ENCODE peak calls at places on chromosomes 16 and 17, in six cellular contexts. U is NB4, K is A549, P is HepG2, R is GM12878, E is K562. Z is an unnamed sample.

GRCh38 chr17:76543482-76544122 is 3.8 kb downstream of the PRCD start:
- DNase-seq in U (no peak), K (no peak), P (no peak), R (no peak), E (no peak), Z (no peak)

GRCh38 chr16:81810894-81811538 is 31.9 kb downstream of the PLCG2 start:
- DNase-seq in U (no peak), K (no peak), P (no peak), R (peak), E (no peak), Z (no peak)

GRCh38 chr16:77674888-77675287 is 47.4 kb upstream of the NUDT7 start:
- DNase-seq in U (no peak), K (no peak), P (no peak), R (no peak), E (no peak), Z (no peak)

GRCh38 chr17:4499431-4500187 is 928 bp downstream of the SPNS2 start:
- DNase-seq in U (peak), K (peak), P (no peak), R (no peak), E (peak), Z (peak)

GRCh38 chr16:86285938-86286921 is 224.1 kb upstream of the FOXF1 start:
- DNase-seq in U (no peak), K (no peak), P (no peak), R (no peak), E (no peak), Z (no peak)

GRCh38 chr16:81424761-81425160 is 19.8 kb upstream of the CMIP start:
- DNase-seq in U (peak), K (peak), P (no peak), R (peak), E (no peak), Z (no peak)

GRCh38 chr16:81001330-81001729 is 5.4 kb downstream of the CMC2 start:
- DNase-seq in U (no peak), K (no peak), P (no peak), R (no peak), E (no peak), Z (no peak)

GRCh38 chr17:78034429-78035091 is 76.1 kb downstream of the TNRC6C start:
- DNase-seq in U (no peak), K (peak), P (no peak), R (no peak), E (no peak), Z (peak)

GRCh38 chr17:62995377-62995885 is 29.4 kb downstream of the TANC2 start:
- DNase-seq in U (peak), K (peak), P (peak), R (no peak), E (peak), Z (peak)

GRCh38 chr16:526181-527014 is 1.1 kb upstream of the CAPN15 start:
- DNase-seq in U (peak), K (no peak), P (no peak), R (no peak), E (no peak), Z (no peak)

GRCh38 chr16:38941-39892 is 14.2 kb downstream of the POLR3K start:
- DNase-seq in U (peak), K (no peak), P (no peak), R (peak), E (no peak), Z (no peak)

GRCh38 chr16:49698931-49699715 is 156.8 kb downstream of the ZNF423 start:
- DNase-seq in U (no peak), K (no peak), P (no peak), R (no peak), E (no peak), Z (no peak)

GRCh38 chr17:40415390-40415789 is 2.3 kb downstream of the TOP2A start:
- DNase-seq in U (peak), K (peak), P (peak), R (no peak), E (no peak), Z (peak)

GRCh38 chr17:75950850-75951554 is 10.2 kb upstream of the FBF1 start:
- DNase-seq in U (no peak), K (no peak), P (no peak), R (no peak), E (peak), Z (peak)

GRCh38 chr17:50668025-50668837 is 33.5 kb downstream of the ABCC3 start:
- DNase-seq in U (no peak), K (peak), P (no peak), R (no peak), E (no peak), Z (peak)

GRCh38 chr17:39781814-39782213 is 44.1 kb downstream of the GRB7 start:
- DNase-seq in U (no peak), K (no peak), P (no peak), R (no peak), E (no peak), Z (no peak)

DNA sequence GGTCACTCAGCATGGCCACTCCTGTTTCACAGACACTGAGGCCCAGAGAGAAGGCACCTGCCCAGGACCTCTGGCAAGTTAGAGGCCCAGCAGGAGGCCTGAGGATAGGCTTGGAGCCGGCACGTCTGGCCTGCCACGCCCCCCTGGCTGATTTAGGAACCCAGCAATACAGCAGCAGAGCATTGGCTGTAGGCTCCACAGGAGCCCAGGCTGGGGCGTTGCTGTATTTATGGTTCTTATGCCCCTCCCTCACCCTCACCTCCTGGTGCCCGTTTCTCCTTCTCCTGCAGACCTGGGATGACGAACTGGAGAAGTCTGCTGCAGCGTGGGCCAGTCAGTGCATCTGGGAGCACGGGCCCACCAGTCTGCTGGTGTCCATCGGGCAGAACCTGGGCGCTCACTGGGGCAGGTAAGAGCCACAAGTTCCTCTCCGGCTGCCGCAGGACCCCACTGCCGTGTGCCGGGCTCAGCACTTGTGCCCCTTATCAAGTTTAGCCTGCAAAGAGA is 25.8 kb downstream of the CRISPLD2 start:
- DNase-seq in U (no peak), K (no peak), P (no peak), R (no peak), E (no peak), Z (no peak)
- TF ChIP-seq MYC in U (no peak), K (no peak), P (no peak), R (no peak), E (no peak), Z (no peak)

GRCh38 chr16:66925322-66925840 is at the start of gene RRAD:
- DNase-seq in U (no peak), K (no peak), P (no peak), R (no peak), E (peak), Z (peak)
- TF ChIP-seq MYC in U (no peak), K (no peak), P (no peak), R (no peak), E (no peak), Z (no peak)

GRCh38 chr16:59698341-59698979 is 964.3 kb upstream of the GOT2 start:
- DNase-seq in U (peak), K (no peak), P (no peak), R (no peak), E (no peak), Z (peak)

GRCh38 chr16:59697746-59698145 is 963.6 kb upstream of the GOT2 start:
- DNase-seq in U (no peak), K (no peak), P (no peak), R (no peak), E (no peak), Z (no peak)

GRCh38 chr16:59699786-59700185 is 965.7 kb upstream of the GOT2 start:
- DNase-seq in U (no peak), K (no peak), P (no peak), R (no peak), E (no peak), Z (no peak)

GRCh38 chr16:59696495-59696894 is 962.4 kb upstream of the GOT2 start:
- DNase-seq in U (no peak), K (no peak), P (no peak), R (no peak), E (no peak), Z (no peak)

DNA sequence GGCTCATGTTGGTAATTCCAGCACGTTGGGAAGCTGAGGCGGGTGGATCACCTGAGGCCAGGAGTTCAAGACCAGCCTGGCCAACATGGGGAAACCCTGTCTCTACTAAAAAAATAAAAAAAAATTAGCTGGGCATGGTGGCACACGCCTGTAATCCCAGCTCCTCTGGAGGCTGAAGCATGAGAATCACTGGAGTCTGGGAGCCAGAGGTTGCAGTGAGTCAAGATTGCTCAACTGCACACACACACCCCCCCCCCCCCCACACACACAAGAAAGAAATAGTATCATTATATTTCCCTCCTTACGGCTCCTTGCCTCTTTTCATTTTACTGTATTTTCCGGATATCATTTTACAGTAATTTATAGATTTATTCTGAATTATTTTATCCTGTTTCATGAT is 963.1 kb upstream of the GOT2 start:
- DNase-seq in U (no peak), K (no peak), P (no peak), R (no peak), E (no peak), Z (no peak)
- TF ChIP-seq MYC in U (no peak), K (no peak), P (no peak), R (no peak), E (no peak), Z (no peak)

GRCh38 chr17:2704031-2704889 is 7.3 kb downstream of the CLUH start:
- DNase-seq in U (no peak), K (no peak), P (no peak), R (no peak), E (no peak), Z (no peak)
- TF ChIP-seq MYC in U (no peak), K (no peak), P (no peak), R (no peak), E (no peak), Z (no peak)

Z was measured in endothelial cell of umbilical vein.